ENCODE peak calls at places on chromosomes 13 and 19, in nine cellular contexts. One of them, this sample, is unnamed.

GRCh38 chr13:85108356-85108755 is 690.9 kb downstream of the SLITRK6 start:
- DNase-seq in tibial artery: no peak
- DNase-seq in AG10803: no peak
- DNase-seq in OCI-LY7: no peak
- DNase-seq in stimulated activated CD4-positive, alpha-beta T cell treated with anti-CD3 and anti-CD28 coated beads, Interleukin-1b, Interleukin-23, amount 100 ng/mL, for 48 hours: no peak
- DNase-seq in H1: no peak
- DNase-seq in cardiac muscle cell: no peak
- DNase-seq in iris pigment epithelial cell: no peak
- DNase-seq in astrocyte of the hippocampus: no peak
- DNase-seq in this sample: no peak

GRCh38 chr19:763181-763580 is 12.3 kb downstream of the MISP start:
- DNase-seq in stimulated activated CD4-positive, alpha-beta T cell treated with anti-CD3 and anti-CD28 coated beads, Interleukin-1b, Interleukin-23, amount 100 ng/mL, for 48 hours: no peak
- DNase-seq in cardiac muscle cell: no peak
- DNase-seq in H1: no peak
- DNase-seq in OCI-LY7: no peak
- DNase-seq in iris pigment epithelial cell: no peak
- DNase-seq in astrocyte of the hippocampus: no peak
- DNase-seq in AG10803: no peak
- DNase-seq in tibial artery: no peak
- DNase-seq in this sample: no peak

GRCh38 chr13:48873598-48873997 is 102.1 kb upstream of the FNDC3A start:
- DNase-seq in stimulated activated CD4-positive, alpha-beta T cell treated with anti-CD3 and anti-CD28 coated beads, Interleukin-1b, Interleukin-23, amount 100 ng/mL, for 48 hours: no peak
- DNase-seq in AG10803: no peak
- DNase-seq in tibial artery: no peak
- DNase-seq in H1: no peak
- DNase-seq in astrocyte of the hippocampus: peak
- DNase-seq in cardiac muscle cell: peak
- DNase-seq in iris pigment epithelial cell: peak
- DNase-seq in OCI-LY7: no peak
- DNase-seq in this sample: no peak

GRCh38 chr19:41774515-41774980 is 19.2 kb downstream of the CEACAM6 start:
- DNase-seq in iris pigment epithelial cell: no peak
- DNase-seq in tibial artery: no peak
- DNase-seq in H1: no peak
- DNase-seq in OCI-LY7: no peak
- DNase-seq in AG10803: no peak
- DNase-seq in astrocyte of the hippocampus: no peak
- DNase-seq in cardiac muscle cell: no peak
- DNase-seq in stimulated activated CD4-positive, alpha-beta T cell treated with anti-CD3 and anti-CD28 coated beads, Interleukin-1b, Interleukin-23, amount 100 ng/mL, for 48 hours: peak
- DNase-seq in this sample: no peak

GRCh38 chr19:18650468-18651001 is 13.7 kb downstream of the KLHL26 start:
- DNase-seq in cardiac muscle cell: peak
- DNase-seq in AG10803: peak
- DNase-seq in iris pigment epithelial cell: peak
- DNase-seq in H1: no peak
- DNase-seq in stimulated activated CD4-positive, alpha-beta T cell treated with anti-CD3 and anti-CD28 coated beads, Interleukin-1b, Interleukin-23, amount 100 ng/mL, for 48 hours: no peak
- DNase-seq in tibial artery: peak
- DNase-seq in astrocyte of the hippocampus: peak
- DNase-seq in OCI-LY7: no peak
- DNase-seq in this sample: peak

GRCh38 chr13:95058680-95059079 is 242.6 kb downstream of the ABCC4 start:
- DNase-seq in stimulated activated CD4-positive, alpha-beta T cell treated with anti-CD3 and anti-CD28 coated beads, Interleukin-1b, Interleukin-23, amount 100 ng/mL, for 48 hours: no peak
- DNase-seq in H1: no peak
- DNase-seq in AG10803: no peak
- DNase-seq in iris pigment epithelial cell: no peak
- DNase-seq in cardiac muscle cell: no peak
- DNase-seq in OCI-LY7: no peak
- DNase-seq in astrocyte of the hippocampus: no peak
- DNase-seq in tibial artery: no peak
- DNase-seq in this sample: no peak

GRCh38 chr13:24670927-24671326 is 9.3 kb upstream of the ATP12A start:
- DNase-seq in tibial artery: no peak
- DNase-seq in H1: no peak
- DNase-seq in OCI-LY7: peak
- DNase-seq in cardiac muscle cell: peak
- DNase-seq in stimulated activated CD4-positive, alpha-beta T cell treated with anti-CD3 and anti-CD28 coated beads, Interleukin-1b, Interleukin-23, amount 100 ng/mL, for 48 hours: peak
- DNase-seq in AG10803: no peak
- DNase-seq in astrocyte of the hippocampus: peak
- DNase-seq in iris pigment epithelial cell: peak
- DNase-seq in this sample: no peak

GRCh38 chr13:34265016-34265692 is 447.2 kb downstream of the RFC3 start:
- DNase-seq in tibial artery: no peak
- DNase-seq in iris pigment epithelial cell: peak
- DNase-seq in OCI-LY7: no peak
- DNase-seq in astrocyte of the hippocampus: no peak
- DNase-seq in H1: no peak
- DNase-seq in stimulated activated CD4-positive, alpha-beta T cell treated with anti-CD3 and anti-CD28 coated beads, Interleukin-1b, Interleukin-23, amount 100 ng/mL, for 48 hours: no peak
- DNase-seq in AG10803: no peak
- DNase-seq in cardiac muscle cell: no peak
- DNase-seq in this sample: no peak

GRCh38 chr13:60721063-60721462 is 324.0 kb downstream of the TDRD3 start:
- DNase-seq in tibial artery: no peak
- DNase-seq in astrocyte of the hippocampus: no peak
- DNase-seq in stimulated activated CD4-positive, alpha-beta T cell treated with anti-CD3 and anti-CD28 coated beads, Interleukin-1b, Interleukin-23, amount 100 ng/mL, for 48 hours: no peak
- DNase-seq in cardiac muscle cell: no peak
- DNase-seq in iris pigment epithelial cell: no peak
- DNase-seq in OCI-LY7: no peak
- DNase-seq in H1: no peak
- DNase-seq in AG10803: no peak
- DNase-seq in this sample: no peak

GRCh38 chr19:35673121-35673804 is 6.9 kb downstream of the UPK1A start:
- DNase-seq in AG10803: peak
- DNase-seq in cardiac muscle cell: peak
- DNase-seq in iris pigment epithelial cell: peak
- DNase-seq in stimulated activated CD4-positive, alpha-beta T cell treated with anti-CD3 and anti-CD28 coated beads, Interleukin-1b, Interleukin-23, amount 100 ng/mL, for 48 hours: peak
- DNase-seq in tibial artery: no peak
- DNase-seq in H1: peak
- DNase-seq in OCI-LY7: no peak
- DNase-seq in astrocyte of the hippocampus: peak
- DNase-seq in this sample: no peak

GRCh38 chr19:16566161-16566560 is 6.1 kb downstream of the SLC35E1 start:
- DNase-seq in H1: no peak
- DNase-seq in tibial artery: no peak
- DNase-seq in cardiac muscle cell: no peak
- DNase-seq in iris pigment epithelial cell: no peak
- DNase-seq in astrocyte of the hippocampus: no peak
- DNase-seq in AG10803: no peak
- DNase-seq in OCI-LY7: no peak
- DNase-seq in stimulated activated CD4-positive, alpha-beta T cell treated with anti-CD3 and anti-CD28 coated beads, Interleukin-1b, Interleukin-23, amount 100 ng/mL, for 48 hours: peak
- DNase-seq in this sample: no peak

GRCh38 chr13:35760678-35761308 is 284.3 kb upstream of the MAB21L1 start:
- DNase-seq in iris pigment epithelial cell: no peak
- DNase-seq in H1: no peak
- DNase-seq in tibial artery: no peak
- DNase-seq in cardiac muscle cell: no peak
- DNase-seq in OCI-LY7: no peak
- DNase-seq in AG10803: no peak
- DNase-seq in stimulated activated CD4-positive, alpha-beta T cell treated with anti-CD3 and anti-CD28 coated beads, Interleukin-1b, Interleukin-23, amount 100 ng/mL, for 48 hours: no peak
- DNase-seq in astrocyte of the hippocampus: no peak
- DNase-seq in this sample: no peak

GRCh38 chr13:90238433-90238832 is 1109.1 kb upstream of the MIR17HG start:
- DNase-seq in iris pigment epithelial cell: peak
- DNase-seq in cardiac muscle cell: peak
- DNase-seq in AG10803: no peak
- DNase-seq in astrocyte of the hippocampus: peak
- DNase-seq in tibial artery: no peak
- DNase-seq in stimulated activated CD4-positive, alpha-beta T cell treated with anti-CD3 and anti-CD28 coated beads, Interleukin-1b, Interleukin-23, amount 100 ng/mL, for 48 hours: no peak
- DNase-seq in OCI-LY7: no peak
- DNase-seq in H1: no peak
- DNase-seq in this sample: no peak

GRCh38 chr19:10009269-10009665 is 1.0 kb downstream of the COL5A3 start:
- DNase-seq in astrocyte of the hippocampus: peak
- DNase-seq in H1: peak
- DNase-seq in iris pigment epithelial cell: peak
- DNase-seq in stimulated activated CD4-positive, alpha-beta T cell treated with anti-CD3 and anti-CD28 coated beads, Interleukin-1b, Interleukin-23, amount 100 ng/mL, for 48 hours: peak
- DNase-seq in AG10803: peak
- DNase-seq in tibial artery: peak
- DNase-seq in OCI-LY7: no peak
- DNase-seq in cardiac muscle cell: peak
- DNase-seq in this sample: peak

GRCh38 chr13:66489586-66489985 is 740.5 kb downstream of the PCDH9 start:
- DNase-seq in astrocyte of the hippocampus: no peak
- DNase-seq in tibial artery: no peak
- DNase-seq in AG10803: no peak
- DNase-seq in H1: no peak
- DNase-seq in stimulated activated CD4-positive, alpha-beta T cell treated with anti-CD3 and anti-CD28 coated beads, Interleukin-1b, Interleukin-23, amount 100 ng/mL, for 48 hours: no peak
- DNase-seq in iris pigment epithelial cell: peak
- DNase-seq in OCI-LY7: no peak
- DNase-seq in cardiac muscle cell: no peak
- DNase-seq in this sample: no peak

GRCh38 chr13:30734434-30734833 is 909 bp upstream of the ALOX5AP start:
- DNase-seq in cardiac muscle cell: no peak
- DNase-seq in OCI-LY7: no peak
- DNase-seq in iris pigment epithelial cell: peak
- DNase-seq in astrocyte of the hippocampus: peak
- DNase-seq in H1: no peak
- DNase-seq in tibial artery: no peak
- DNase-seq in AG10803: peak
- DNase-seq in stimulated activated CD4-positive, alpha-beta T cell treated with anti-CD3 and anti-CD28 coated beads, Interleukin-1b, Interleukin-23, amount 100 ng/mL, for 48 hours: no peak
- DNase-seq in this sample: no peak

GRCh38 chr13:90547272-90547790 is 800.2 kb upstream of the MIR17HG start:
- DNase-seq in AG10803: no peak
- DNase-seq in iris pigment epithelial cell: no peak
- DNase-seq in cardiac muscle cell: no peak
- DNase-seq in astrocyte of the hippocampus: no peak
- DNase-seq in H1: no peak
- DNase-seq in stimulated activated CD4-positive, alpha-beta T cell treated with anti-CD3 and anti-CD28 coated beads, Interleukin-1b, Interleukin-23, amount 100 ng/mL, for 48 hours: no peak
- DNase-seq in OCI-LY7: peak
- DNase-seq in tibial artery: no peak
- DNase-seq in this sample: no peak

GRCh38 chr13:75739244-75739868 is 103.2 kb downstream of the LMO7 start:
- DNase-seq in astrocyte of the hippocampus: no peak
- DNase-seq in AG10803: peak
- DNase-seq in cardiac muscle cell: no peak
- DNase-seq in tibial artery: no peak
- DNase-seq in OCI-LY7: no peak
- DNase-seq in iris pigment epithelial cell: no peak
- DNase-seq in stimulated activated CD4-positive, alpha-beta T cell treated with anti-CD3 and anti-CD28 coated beads, Interleukin-1b, Interleukin-23, amount 100 ng/mL, for 48 hours: no peak
- DNase-seq in H1: no peak
- DNase-seq in this sample: no peak

GRCh38 chr19:2260341-2260751 is 4.1 kb upstream of the JSRP1 start:
- DNase-seq in astrocyte of the hippocampus: peak
- DNase-seq in H1: no peak
- DNase-seq in AG10803: peak
- DNase-seq in cardiac muscle cell: no peak
- DNase-seq in OCI-LY7: peak
- DNase-seq in iris pigment epithelial cell: no peak
- DNase-seq in stimulated activated CD4-positive, alpha-beta T cell treated with anti-CD3 and anti-CD28 coated beads, Interleukin-1b, Interleukin-23, amount 100 ng/mL, for 48 hours: no peak
- DNase-seq in tibial artery: no peak
- DNase-seq in this sample: no peak

GRCh38 chr19:6793973-6794372 is 21.5 kb downstream of the VAV1 start:
- DNase-seq in tibial artery: no peak
- DNase-seq in OCI-LY7: no peak
- DNase-seq in stimulated activated CD4-positive, alpha-beta T cell treated with anti-CD3 and anti-CD28 coated beads, Interleukin-1b, Interleukin-23, amount 100 ng/mL, for 48 hours: no peak
- DNase-seq in cardiac muscle cell: no peak
- DNase-seq in iris pigment epithelial cell: no peak
- DNase-seq in AG10803: no peak
- DNase-seq in astrocyte of the hippocampus: no peak
- DNase-seq in H1: no peak
- DNase-seq in this sample: no peak

GRCh38 chr13:98974053-98974452 is 3.8 kb downstream of the DOCK9 start:
- DNase-seq in tibial artery: no peak
- DNase-seq in OCI-LY7: peak
- DNase-seq in H1: no peak
- DNase-seq in astrocyte of the hippocampus: no peak
- DNase-seq in stimulated activated CD4-positive, alpha-beta T cell treated with anti-CD3 and anti-CD28 coated beads, Interleukin-1b, Interleukin-23, amount 100 ng/mL, for 48 hours: no peak
- DNase-seq in iris pigment epithelial cell: no peak
- DNase-seq in cardiac muscle cell: no peak
- DNase-seq in AG10803: no peak
- DNase-seq in this sample: no peak

GRCh38 chr13:32134241-32134801 is 102.7 kb downstream of the FRY start:
- DNase-seq in iris pigment epithelial cell: peak
- DNase-seq in OCI-LY7: no peak
- DNase-seq in AG10803: no peak
- DNase-seq in stimulated activated CD4-positive, alpha-beta T cell treated with anti-CD3 and anti-CD28 coated beads, Interleukin-1b, Interleukin-23, amount 100 ng/mL, for 48 hours: no peak
- DNase-seq in tibial artery: no peak
- DNase-seq in cardiac muscle cell: no peak
- DNase-seq in H1: no peak
- DNase-seq in astrocyte of the hippocampus: peak
- DNase-seq in this sample: no peak

GRCh38 chr13:108304170-108305068 is 34.9 kb downstream of the TNFSF13B start:
- DNase-seq in cardiac muscle cell: no peak
- DNase-seq in OCI-LY7: no peak
- DNase-seq in astrocyte of the hippocampus: no peak
- DNase-seq in iris pigment epithelial cell: no peak
- DNase-seq in AG10803: no peak
- DNase-seq in tibial artery: no peak
- DNase-seq in H1: no peak
- DNase-seq in stimulated activated CD4-positive, alpha-beta T cell treated with anti-CD3 and anti-CD28 coated beads, Interleukin-1b, Interleukin-23, amount 100 ng/mL, for 48 hours: no peak
- DNase-seq in this sample: no peak

GRCh38 chr13:112960671-112961070 is 8.3 kb upstream of the MCF2L start:
- DNase-seq in AG10803: no peak
- DNase-seq in stimulated activated CD4-positive, alpha-beta T cell treated with anti-CD3 and anti-CD28 coated beads, Interleukin-1b, Interleukin-23, amount 100 ng/mL, for 48 hours: no peak
- DNase-seq in astrocyte of the hippocampus: no peak
- DNase-seq in H1: no peak
- DNase-seq in tibial artery: peak
- DNase-seq in iris pigment epithelial cell: no peak
- DNase-seq in OCI-LY7: no peak
- DNase-seq in cardiac muscle cell: no peak
- DNase-seq in this sample: peak

GRCh38 chr19:2016041-2016807 is 710 bp upstream of the BTBD2 start:
- DNase-seq in iris pigment epithelial cell: peak
- DNase-seq in H1: no peak
- DNase-seq in stimulated activated CD4-positive, alpha-beta T cell treated with anti-CD3 and anti-CD28 coated beads, Interleukin-1b, Interleukin-23, amount 100 ng/mL, for 48 hours: peak
- DNase-seq in astrocyte of the hippocampus: peak
- DNase-seq in tibial artery: peak
- DNase-seq in OCI-LY7: peak
- DNase-seq in AG10803: peak
- DNase-seq in cardiac muscle cell: peak
- DNase-seq in this sample: peak

GRCh38 chr13:42836930-42837329 is 55.5 kb downstream of the FAM216B start:
- DNase-seq in cardiac muscle cell: peak
- DNase-seq in iris pigment epithelial cell: peak
- DNase-seq in stimulated activated CD4-positive, alpha-beta T cell treated with anti-CD3 and anti-CD28 coated beads, Interleukin-1b, Interleukin-23, amount 100 ng/mL, for 48 hours: no peak
- DNase-seq in astrocyte of the hippocampus: peak
- DNase-seq in OCI-LY7: no peak
- DNase-seq in tibial artery: no peak
- DNase-seq in AG10803: peak
- DNase-seq in H1: no peak
- DNase-seq in this sample: no peak

GRCh38 chr13:61709258-61709657 is 293.6 kb upstream of the PCDH20 start:
- DNase-seq in AG10803: no peak
- DNase-seq in tibial artery: no peak
- DNase-seq in stimulated activated CD4-positive, alpha-beta T cell treated with anti-CD3 and anti-CD28 coated beads, Interleukin-1b, Interleukin-23, amount 100 ng/mL, for 48 hours: no peak
- DNase-seq in cardiac muscle cell: no peak
- DNase-seq in H1: no peak
- DNase-seq in OCI-LY7: no peak
- DNase-seq in astrocyte of the hippocampus: no peak
- DNase-seq in iris pigment epithelial cell: no peak
- DNase-seq in this sample: no peak

GRCh38 chr13:95115525-95115924 is 185.7 kb downstream of the ABCC4 start:
- DNase-seq in stimulated activated CD4-positive, alpha-beta T cell treated with anti-CD3 and anti-CD28 coated beads, Interleukin-1b, Interleukin-23, amount 100 ng/mL, for 48 hours: no peak
- DNase-seq in OCI-LY7: no peak
- DNase-seq in H1: no peak
- DNase-seq in AG10803: no peak
- DNase-seq in iris pigment epithelial cell: peak
- DNase-seq in tibial artery: no peak
- DNase-seq in astrocyte of the hippocampus: no peak
- DNase-seq in cardiac muscle cell: no peak
- DNase-seq in this sample: no peak

GRCh38 chr13:98508280-98509074 is 68.4 kb downstream of the STK24 start:
- DNase-seq in AG10803: peak
- DNase-seq in stimulated activated CD4-positive, alpha-beta T cell treated with anti-CD3 and anti-CD28 coated beads, Interleukin-1b, Interleukin-23, amount 100 ng/mL, for 48 hours: no peak
- DNase-seq in iris pigment epithelial cell: peak
- DNase-seq in OCI-LY7: no peak
- DNase-seq in H1: no peak
- DNase-seq in astrocyte of the hippocampus: peak
- DNase-seq in cardiac muscle cell: peak
- DNase-seq in tibial artery: no peak
- DNase-seq in this sample: no peak

GRCh38 chr19:35247526-35248309 is 1.1 kb upstream of the LSR start:
- DNase-seq in H1: peak
- DNase-seq in OCI-LY7: peak
- DNase-seq in AG10803: no peak
- DNase-seq in stimulated activated CD4-positive, alpha-beta T cell treated with anti-CD3 and anti-CD28 coated beads, Interleukin-1b, Interleukin-23, amount 100 ng/mL, for 48 hours: peak
- DNase-seq in astrocyte of the hippocampus: no peak
- DNase-seq in tibial artery: peak
- DNase-seq in iris pigment epithelial cell: no peak
- DNase-seq in cardiac muscle cell: no peak
- DNase-seq in this sample: peak

GRCh38 chr19:1080360-1081161 is 13.6 kb downstream of the ARHGAP45 start:
- DNase-seq in AG10803: no peak
- DNase-seq in tibial artery: no peak
- DNase-seq in astrocyte of the hippocampus: no peak
- DNase-seq in iris pigment epithelial cell: no peak
- DNase-seq in OCI-LY7: no peak
- DNase-seq in H1: no peak
- DNase-seq in stimulated activated CD4-positive, alpha-beta T cell treated with anti-CD3 and anti-CD28 coated beads, Interleukin-1b, Interleukin-23, amount 100 ng/mL, for 48 hours: no peak
- DNase-seq in cardiac muscle cell: no peak
- DNase-seq in this sample: no peak